ENCODE peak calls at places on chromosomes 3 and 15, in seven cellular contexts. G is stimulated activated effector memory CD8-positive, alpha-beta T cell treated with anti-CD3 and anti-CD28 coated beads, Interleukin-12 subunit alpha, Interleukin-12 subunit beta, amount 100 ng/mL, for 72 hours; X is astrocyte of the cerebellum; J is posterior cingulate gyrus; Q is NCI-H1105 treated with DMSO at 0.1 percent for 48 hours; S is HCT116; H is stimulated activated CD4-positive, alpha-beta T cell treated with anti-CD3 and anti-CD28 coated beads, Interleukin-1b, Interleukin-23, amount 100 ng/mL, for 4 hours. W is an unnamed sample.

GRCh38 chr3:142866841-142867631 is 21.8 kb downstream of the PCOLCE2 start:
- DNase-seq in G (no peak), X (no peak), J (no peak), Q (peak; percentile 68), S (peak; percentile 45), H (no peak), W (peak; percentile 69)

GRCh38 chr3:124569761-124570160 is 160.5 kb upstream of the UMPS start:
- DNase-seq in G (no peak), X (no peak), J (no peak), Q (no peak), S (no peak), H (no peak), W (no peak)

GRCh38 chr3:160193644-160194192 is 31.5 kb upstream of the C3orf80 start:
- DNase-seq in G (no peak), X (no peak), J (no peak), Q (peak; percentile 4), S (no peak), H (no peak), W (no peak)

GRCh38 chr3:49213998-49214397 is 42.6 kb downstream of the KLHDC8B start:
- DNase-seq in G (no peak), X (no peak), J (no peak), Q (no peak), S (no peak), H (no peak), W (no peak)

GRCh38 chr15:64695571-64695992 is 79.8 kb downstream of the RBPMS2 start:
- DNase-seq in G (no peak), X (no peak), J (no peak), Q (peak; percentile 67), S (no peak), H (no peak), W (no peak)

GRCh38 chr3:87260270-87260669 is 16.1 kb downstream of the POU1F1 start:
- DNase-seq in G (peak; percentile 15), X (peak; percentile 24), J (no peak), Q (peak; percentile 9), S (peak; percentile 44), H (peak; percentile 18), W (peak; percentile 23)

GRCh38 chr3:186320862-186321568 is 41.0 kb downstream of the DGKG start:
- DNase-seq in G (no peak), X (no peak), J (no peak), Q (peak; percentile 83), S (no peak), H (no peak), W (no peak)

GRCh38 chr15:70098170-70098460 is 398 bp upstream of the TLE3 start:
- DNase-seq in G (no peak), X (no peak), J (no peak), Q (peak; percentile 87), S (no peak), H (no peak), W (no peak)

GRCh38 chr15:68511073-68511991 is 67.5 kb upstream of the CORO2B start:
- DNase-seq in G (no peak), X (peak; percentile 76), J (no peak), Q (no peak), S (no peak), H (no peak), W (no peak)

GRCh38 chr15:57951328-57951932 is 114.1 kb downstream of the ALDH1A2 start:
- DNase-seq in G (no peak), X (no peak), J (no peak), Q (no peak), S (no peak), H (no peak), W (no peak)

GRCh38 chr3:158091526-158091925 is 14.7 kb downstream of the SHOX2 start:
- DNase-seq in G (no peak), X (no peak), J (no peak), Q (no peak), S (no peak), H (no peak), W (no peak)

GRCh38 chr3:49916686-49917085 is 12.9 kb downstream of the MON1A start:
- DNase-seq in G (no peak), X (no peak), J (no peak), Q (no peak), S (no peak), H (no peak), W (no peak)

W was measured in iPS-NIHi11.